ENCODE peak calls at places on chromosomes 3 and 15, in ten cellular contexts. J is left ventricle myocardium inferior; G is NCI-H1417; C is lung microvascular endothelial cell; U is NAMALWA; N is activated CD8-positive, alpha-beta T cell treated with anti-CD3 and anti-CD28 coated beads for 36 hours; E is AG10803; X is germinal center; T is stimulated activated CD4-positive, alpha-beta T cell treated with anti-CD3 and anti-CD28 coated beads, Interleukin-4, amount 100 ng/mL, for 1 hour; I is stomach. Z is an unnamed sample.

GRCh38 chr3:41297750-41298149 is 98.4 kb downstream of the CTNNB1 start:
- DNase-seq in J (no peak), C (no peak), G (no peak), N (no peak), T (no peak), I (no peak), U (no peak), E (no peak), X (no peak), Z (no peak)

GRCh38 chr15:80864666-80865065 is 85.5 kb downstream of the CEMIP start:
- DNase-seq in C (no peak), N (no peak), T (no peak), J (no peak), U (no peak), I (no peak), G (no peak), E (no peak), X (no peak), Z (no peak)

GRCh38 chr3:9098716-9099675 is 135.7 kb upstream of the RAD18 start:
- DNase-seq in J (no peak), E (no peak), X (no peak), G (peak), T (no peak), C (no peak), N (no peak), U (no peak), I (no peak), Z (no peak)

GRCh38 chr3:196645091-196645490 is 5.6 kb downstream of the NRROS start:
- DNase-seq in E (no peak), G (no peak), T (no peak), N (peak), J (no peak), I (no peak), C (no peak), U (no peak), X (no peak), Z (no peak)

GRCh38 chr15:79897701-79898113 is 893 bp upstream of the MTHFS start:
- DNase-seq in I (no peak), N (peak), T (no peak), J (no peak), U (peak), E (no peak), C (no peak), G (no peak), X (peak), Z (no peak)

GRCh38 chr3:71956716-71957115 is 171.8 kb upstream of the PROK2 start:
- DNase-seq in U (no peak), N (no peak), I (no peak), E (no peak), T (no peak), X (no peak), G (no peak), J (no peak), C (no peak), Z (no peak)

GRCh38 chr3:22176911-22177310 is 425.9 kb upstream of the ZNF385D start:
- DNase-seq in C (no peak), T (no peak), J (no peak), E (no peak), U (no peak), X (no peak), I (no peak), N (no peak), G (no peak), Z (no peak)

GRCh38 chr15:74983725-74984231 is 11.6 kb upstream of the SCAMP5 start:
- DNase-seq in I (no peak), U (no peak), G (peak), J (no peak), E (no peak), C (no peak), T (peak), N (peak), X (no peak), Z (no peak)

GRCh38 chr3:124802702-124803101 is 72.5 kb downstream of the UMPS start:
- DNase-seq in X (no peak), T (no peak), U (no peak), N (no peak), E (no peak), G (no peak), C (no peak), I (no peak), J (no peak), Z (no peak)

GRCh38 chr3:139377378-139377777 is 12.1 kb downstream of the COPB2 start:
- DNase-seq in U (no peak), J (no peak), E (no peak), G (no peak), N (no peak), X (no peak), T (no peak), I (no peak), C (no peak), Z (no peak)

GRCh38 chr3:32340639-32341365 is 50.9 kb upstream of the CMTM7 start:
- DNase-seq in E (no peak), G (no peak), T (no peak), I (no peak), U (peak), J (no peak), X (no peak), C (peak), N (no peak), Z (peak)

GRCh38 chr15:66760358-66760967 is 58.4 kb downstream of the SMAD6 start:
- DNase-seq in U (no peak), T (no peak), G (no peak), N (no peak), J (no peak), C (no peak), E (no peak), I (no peak), X (no peak), Z (no peak)